ENCODE peak calls at places on chromosomes 7 and 10, in five cellular contexts. K is MM.1S, C is DND-41, W is neural progenitor cell, A is endothelial cell of umbilical vein. E is an unnamed sample. For H3K36me3 and H3K4me1, the result is how much of the 10 kb centered on the place peaks cover.

GRCh38 chr10:114772496-114773196 is 48.9 kb upstream of the FHIP2A start:
- DNase-seq in C (no peak), W (no peak), K (no peak), A (no peak), E (no peak)

GRCh38 chr7:13990984-13991790 is 1.7 kb upstream of the ETV1 start:
- DNase-seq in K (peak), W (peak), A (peak), C (no peak), E (peak)

GRCh38 chr7:34019431-34019830 is 114.1 kb downstream of the BMPER start:
- DNase-seq in W (no peak), A (no peak), C (no peak), K (no peak), E (no peak)

GRCh38 chr7:157643525-157643970 is 306.7 kb downstream of the DNAJB6 start:
- DNase-seq in W (no peak), C (no peak), K (no peak), A (no peak), E (no peak)

GRCh38 chr10:31320598-31321211 is 1.7 kb downstream of the ZEB1 start:
- DNase-seq in W (peak), C (peak), A (peak), K (peak), E (peak)

GRCh38 chr10:96416643-96417042 is 57.8 kb upstream of the OPALIN start:
- DNase-seq in C (no peak), W (no peak), K (no peak), A (no peak), E (peak)

GRCh38 chr7:150869467-150869866 is 17.1 kb downstream of the AOC1 start:
- DNase-seq in A (no peak), C (no peak), K (no peak), W (no peak), E (no peak)

GRCh38 chr7:128783143-128783799 is 7.7 kb upstream of the OPN1SW start:
- DNase-seq in K (no peak), C (peak), A (peak), W (peak), E (peak)

GRCh38 chr7:149720372-149721083 is 52.9 kb downstream of the ZNF467 start:
- DNase-seq in C (no peak), W (no peak), K (no peak), A (no peak), E (no peak)

GRCh38 chr10:71548494-71548846 is 151.8 kb downstream of the CDH23 start:
- DNase-seq in W (peak), C (peak), K (peak), A (no peak), E (no peak)

GRCh38 chr10:95821766-95822165 is 65.8 kb downstream of the ENTPD1 start:
- DNase-seq in C (no peak), A (no peak), W (no peak), K (no peak), E (no peak)

GRCh38 chr7:115511330-115511729 is 519.2 kb downstream of the TFEC start:
- DNase-seq in C (no peak), K (no peak), A (no peak), W (no peak), E (no peak)

GRCh38 chr10:28587970-28588290 is 55.0 kb downstream of the WAC start:
- DNase-seq in W (no peak), A (peak), C (no peak), K (no peak), E (no peak)

GRCh38 chr7:46486264-46487206 is 565.5 kb upstream of the IGFBP3 start:
- DNase-seq in C (no peak), W (no peak), K (no peak), A (peak), E (peak)

GRCh38 chr7:50265968-50266694 is 38.4 kb upstream of the IKZF1 start:
- DNase-seq in A (no peak), C (peak), W (no peak), K (no peak), E (no peak)

GRCh38 chr7:25139536-25139935 is 14.5 kb upstream of the CYCS start:
- DNase-seq in C (no peak), K (no peak), W (no peak), A (no peak), E (no peak)

GRCh38 chr10:129501652-129502436 is 34.8 kb downstream of the MGMT start:
- DNase-seq in C (no peak), K (no peak), W (no peak), A (no peak), E (no peak)

GRCh38 chr7:151327659-151328058 is 14.0 kb upstream of the NUB1 start:
- DNase-seq in W (no peak), K (no peak), A (no peak), C (no peak), E (no peak)

GRCh38 chr10:80468002-80468401 is 13.9 kb downstream of the TSPAN14 start:
- DNase-seq in C (peak), A (peak), K (no peak), W (peak), E (peak)

GRCh38 chr10:114320249-114321116 is 81.4 kb downstream of the VWA2 start:
- DNase-seq in C (no peak), K (no peak), A (no peak), W (no peak), E (no peak)

GRCh38 chr7:125563964-125564529 is 634.4 kb upstream of the POT1 start:
- DNase-seq in A (no peak), W (peak), C (no peak), K (no peak), E (no peak)

GRCh38 chr10:42781893-42782445 is 626 bp upstream of the BMS1 start:
- DNase-seq in A (no peak), K (no peak), C (no peak), W (no peak), E (peak)

GRCh38 chr7:43647772-43648643 is 65.1 kb downstream of the STK17A start:
- DNase-seq in W (no peak), C (no peak), K (peak), A (peak), E (peak)

GRCh38 chr7:22356855-22357310 is at the start of gene RAPGEF5:
- DNase-seq in A (no peak), K (peak), C (peak), W (peak), E (peak)

GRCh38 chr7:115229401-115230083 is 307.6 kb downstream of the MDFIC start:
- DNase-seq in C (peak), W (no peak), A (no peak), K (peak), E (no peak)

GRCh38 chr7:50264908-50265307 is 39.6 kb upstream of the IKZF1 start:
- DNase-seq in C (no peak), A (no peak), W (no peak), K (no peak), E (no peak)

GRCh38 chr7:15326044-15326644 is 235.7 kb downstream of the AGMO start:
- DNase-seq in C (no peak), A (peak), K (peak), W (peak), E (no peak)

GRCh38 chr7:155208681-155209477 is 88.8 kb upstream of the INSIG1 start:
- DNase-seq in C (no peak), W (no peak), A (peak), K (no peak), E (no peak)

GRCh38 chr10:31321396-31321941 is 2.5 kb downstream of the ZEB1 start:
- DNase-seq in W (peak), K (peak), A (peak), C (peak), E (no peak)

GRCh38 chr7:422191-422885 is 97.3 kb downstream of the PDGFA start:
- DNase-seq in C (no peak), K (no peak), A (no peak), W (no peak), E (no peak)

GRCh38 chr7:134890246-134891240 is 95.8 kb upstream of the AGBL3 start:
- DNase-seq in A (peak), W (no peak), C (no peak), K (no peak), E (no peak)

GRCh38 chr7:65221683-65222082 is 152.0 kb upstream of the ZNF92 start:
- DNase-seq in W (no peak), A (no peak), C (no peak), K (no peak), E (no peak)

GRCh38 chr7:65219623-65220022 is 154.0 kb upstream of the ZNF92 start:
- DNase-seq in A (no peak), C (no peak), K (no peak), W (no peak), E (no peak)

GRCh38 chr7:65225422-65226006 is 148.1 kb upstream of the ZNF92 start:
- DNase-seq in K (no peak), W (no peak), A (no peak), C (no peak), E (no peak)

DNA sequence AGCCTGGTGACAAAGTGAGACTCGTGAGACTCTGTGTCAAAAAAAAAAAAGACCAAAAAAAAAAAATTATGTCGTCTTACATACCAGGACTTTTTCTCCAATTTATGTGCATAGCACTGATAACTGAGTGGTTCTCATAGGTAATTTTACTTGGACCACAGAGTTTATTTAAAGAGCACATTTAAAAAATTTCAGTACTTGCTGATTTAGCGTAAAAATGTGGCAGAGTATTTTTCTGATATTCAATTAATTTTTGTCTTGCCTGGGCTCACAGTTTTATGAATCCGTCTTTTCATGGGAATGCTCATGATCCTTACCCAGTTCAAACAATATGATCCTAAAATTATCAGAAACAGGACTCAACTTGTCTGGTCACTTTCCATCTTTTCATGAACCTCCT is 151.0 kb upstream of the ZNF92 start:
- DNase-seq in C (no peak), W (no peak), K (no peak), A (no peak), E (no peak)
- H3K36me3 ChIP-seq in C (under half), W (under half), K (under half), A (under half), E (under half)

DNA sequence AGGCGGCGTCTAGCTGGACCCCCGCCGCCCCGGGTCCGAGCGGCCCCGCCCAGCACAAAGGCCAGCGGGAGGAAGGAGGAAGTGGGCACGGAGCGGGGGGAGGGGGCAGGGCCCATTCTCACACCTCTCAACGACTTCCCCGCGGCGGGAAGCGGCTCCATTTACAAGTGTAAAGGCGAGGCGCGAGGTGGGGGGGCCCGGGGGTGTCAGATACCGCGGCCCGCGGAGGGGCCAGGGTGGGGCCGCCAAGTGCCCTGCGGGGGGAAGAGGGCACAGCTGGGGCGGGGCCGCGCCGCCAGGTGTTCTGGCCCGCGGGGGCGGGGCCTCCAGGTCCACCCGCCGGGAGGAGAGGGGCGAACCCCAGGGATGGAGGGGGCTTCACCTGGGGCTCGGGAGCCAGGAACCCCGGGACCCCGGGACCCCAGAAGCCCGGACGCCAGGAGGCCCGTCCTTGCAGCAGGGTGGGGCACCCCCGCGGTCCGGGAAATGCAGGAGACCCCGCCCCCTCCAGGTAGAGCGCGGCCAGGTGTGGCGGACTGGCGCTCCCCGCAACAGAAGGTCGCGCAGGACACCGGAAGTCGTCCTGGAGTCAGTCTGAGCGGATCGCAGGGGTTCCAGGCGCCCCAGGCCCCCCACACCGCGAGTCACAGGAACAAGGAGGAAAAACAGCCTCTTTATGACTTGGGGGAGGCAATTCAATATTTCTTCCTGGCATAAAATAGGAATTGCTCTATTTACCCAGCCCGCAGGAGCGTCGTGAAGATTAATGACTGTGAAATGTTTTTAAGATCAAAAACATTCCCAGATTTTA is 8.3 kb downstream of the CTBP2 start:
- DNase-seq in A (no peak), W (peak), C (no peak), K (no peak), E (peak)
- H3K9ac ChIP-seq in A (no peak), W (no peak), C (no peak), K (no peak), E (peak)

DNA sequence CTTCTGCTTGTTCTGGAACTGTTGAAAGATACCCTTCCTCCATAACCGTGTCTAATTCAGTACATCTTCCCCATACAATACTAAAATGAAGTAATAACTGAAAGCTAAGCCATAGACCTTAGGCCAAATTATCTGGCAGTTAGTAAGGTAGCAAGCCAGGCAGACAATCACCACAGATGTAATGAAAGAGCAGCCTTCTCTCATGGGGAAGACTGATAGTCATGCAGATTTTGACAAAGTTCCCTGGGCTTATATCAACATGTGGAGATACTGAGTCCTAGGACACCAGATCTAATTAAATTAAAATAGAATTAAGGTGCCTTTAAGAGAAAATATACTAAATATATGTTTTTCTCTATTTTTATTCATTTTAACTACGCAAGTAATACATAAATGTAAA is 61.5 kb downstream of the PON1 start:
- DNase-seq in K (no peak), C (no peak), W (no peak), A (no peak), E (no peak)
- H3K4me1 ChIP-seq in K (under half), C (under half), W (under half), A (under half), E (under half)

GRCh38 chr10:62056660-62057059 is 155.2 kb downstream of the ARID5B start:
- DNase-seq in K (no peak), W (no peak), A (no peak), C (no peak), E (no peak)
- H3K36me3 ChIP-seq in K (under half), W (under half), A (under half), C (under half), E (under half)

GRCh38 chr10:46283945-46284285 is 2.9 kb upstream of the ANTXRL start:
- DNase-seq in C (no peak), A (no peak), K (no peak), W (no peak), E (no peak)
- H3K9ac ChIP-seq in C (peak), A (no peak), K (peak), W (no peak), E (no peak)

GRCh38 chr10:108454793-108455192 is 1290.3 kb upstream of the SORCS1 start:
- DNase-seq in C (no peak), A (no peak), K (no peak), W (no peak), E (no peak)

GRCh38 chr10:108454224-108454623 is 1289.7 kb upstream of the SORCS1 start:
- DNase-seq in A (no peak), W (no peak), C (no peak), K (no peak), E (no peak)

GRCh38 chr10:108453166-108453565 is 1288.7 kb upstream of the SORCS1 start:
- DNase-seq in C (no peak), W (no peak), A (no peak), K (no peak), E (no peak)

GRCh38 chr10:108452483-108453060 is 1288.1 kb upstream of the SORCS1 start:
- DNase-seq in K (no peak), W (no peak), C (no peak), A (no peak), E (no peak)

DNA sequence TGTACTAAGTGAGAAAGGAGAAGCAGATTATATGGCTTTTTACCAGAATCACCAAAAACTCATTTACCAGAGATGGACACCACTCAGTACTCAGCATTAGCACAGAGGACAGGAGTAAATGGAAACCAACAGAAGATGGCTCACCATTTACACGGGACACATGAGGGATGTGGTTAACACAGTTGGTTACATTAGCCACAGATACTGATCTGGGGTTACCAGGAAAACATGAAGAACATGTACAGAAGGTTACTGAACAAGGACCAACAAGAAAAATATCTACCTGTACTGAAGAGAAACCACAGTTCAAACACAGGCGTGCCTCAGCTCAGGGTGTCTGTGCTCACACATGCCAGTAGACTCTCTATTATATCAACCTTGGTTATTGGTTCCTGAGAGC is 1285.8 kb upstream of the SORCS1 start:
- DNase-seq in K (no peak), C (no peak), A (no peak), W (no peak), E (no peak)
- H3K4me1 ChIP-seq in K (under half), C (under half), A (under half), W (under half), E (under half)

GRCh38 chr7:130937830-130938229 is 203.8 kb upstream of the KLF14 start:
- DNase-seq in A (no peak), K (no peak), C (no peak), W (no peak), E (no peak)

GRCh38 chr7:130936202-130936931 is 202.4 kb upstream of the KLF14 start:
- DNase-seq in C (no peak), W (no peak), A (no peak), K (no peak), E (no peak)

GRCh38 chr7:130937016-130937415 is 203.0 kb upstream of the KLF14 start:
- DNase-seq in C (no peak), W (no peak), K (no peak), A (no peak), E (no peak)

GRCh38 chr7:130933919-130934318 is 199.9 kb upstream of the KLF14 start:
- DNase-seq in C (no peak), A (no peak), K (no peak), W (no peak), E (no peak)

GRCh38 chr7:130935564-130936157 is 201.7 kb upstream of the KLF14 start:
- DNase-seq in A (no peak), C (no peak), W (no peak), K (no peak), E (no peak)
- H3K36me3 ChIP-seq in A (under half), C (half or more), W (under half), K (under half), E (under half)

DNA sequence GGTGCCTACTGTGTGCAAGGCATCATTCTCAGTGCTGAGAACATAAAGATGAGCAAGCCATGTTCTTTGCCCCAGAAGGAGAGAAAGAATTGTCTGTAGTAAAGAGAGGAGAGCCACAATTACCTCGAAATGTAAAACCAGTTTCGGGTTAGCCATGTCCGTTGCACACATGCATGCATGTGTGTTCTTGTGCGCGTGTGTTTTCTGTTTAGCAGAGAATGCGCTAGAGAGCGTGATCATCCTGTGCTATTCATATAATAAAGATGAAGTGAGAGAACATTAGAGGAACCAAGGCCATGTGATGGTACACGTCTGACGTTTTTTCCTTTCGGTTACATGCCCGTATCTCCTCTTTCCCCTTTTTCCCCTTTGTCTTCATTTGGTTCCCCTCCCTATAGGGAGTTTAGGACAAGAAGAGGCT is 158.2 kb downstream of the CELF2 start:
- DNase-seq in K (peak), W (no peak), A (no peak), C (no peak), E (no peak)
- H3K9ac ChIP-seq in K (peak), W (no peak), A (no peak), C (peak), E (peak)

DNA sequence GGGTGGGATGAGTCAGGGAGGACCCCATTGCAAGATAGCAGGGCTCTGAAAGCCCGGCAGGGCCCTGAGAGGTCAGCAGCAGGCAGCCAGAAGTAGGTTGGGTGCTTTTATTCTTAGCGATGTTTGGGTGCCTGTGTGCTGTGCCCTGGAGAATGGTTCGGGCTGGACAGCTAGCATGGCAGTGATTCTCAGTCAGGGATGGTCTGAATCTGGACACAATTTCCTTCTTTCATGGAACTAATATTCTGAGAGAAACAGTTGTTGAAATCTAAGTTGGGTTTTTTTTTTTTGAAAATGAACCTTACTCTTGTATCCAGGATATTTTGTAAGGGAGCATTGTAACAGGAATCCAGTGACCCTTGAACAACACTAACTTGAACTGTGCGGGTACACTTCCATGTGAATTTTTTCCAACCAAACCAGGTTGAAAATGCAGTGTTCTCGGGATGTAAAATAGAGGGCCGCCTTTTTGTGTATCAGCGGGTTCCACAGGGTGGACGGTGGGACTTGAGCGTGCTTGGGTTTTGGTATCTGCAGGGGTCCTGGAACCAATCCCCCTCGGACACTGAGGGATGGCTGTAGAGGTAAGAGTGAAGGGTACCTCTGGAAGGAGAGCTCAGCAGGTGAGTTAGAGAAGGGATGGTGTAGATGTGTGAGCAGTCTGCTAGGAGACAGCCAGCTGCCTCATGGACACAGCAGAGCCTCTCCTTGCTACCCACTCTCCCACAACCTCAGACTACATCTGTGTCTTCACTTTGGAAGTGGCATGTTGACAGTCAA is 12.5 kb downstream of the CCNY start:
- DNase-seq in C (no peak), K (no peak), W (no peak), A (no peak), E (no peak)
- H3K4me1 ChIP-seq in C (under half), K (under half), W (under half), A (under half), E (under half)